ENCODE peak calls at places on chromosomes 5 and 9, in seven cellular contexts. Z is MV-4-11, R is pulmonary artery endothelial cell, V is DND-41, T is NCI-H345, S is naive B cell, M is astrocyte of the spinal cord. J is an unnamed sample.

GRCh38 chr9:13274901-13275641 is 4.4 kb downstream of the MPDZ start:
- DNase-seq in R (no peak), M (peak), V (no peak), S (no peak), T (no peak), Z (no peak), J (no peak)

GRCh38 chr9:135980926-135981630 is 19.9 kb upstream of the UBAC1 start:
- DNase-seq in M (no peak), R (no peak), Z (no peak), T (no peak), V (no peak), S (no peak), J (no peak)

GRCh38 chr9:130445268-130445983 is 665 bp downstream of the ASS1 start:
- DNase-seq in T (peak), V (no peak), R (no peak), M (peak), Z (peak), S (no peak), J (peak)

GRCh38 chr9:136433849-136434579 is 5.6 kb downstream of the INPP5E start:
- DNase-seq in S (no peak), T (no peak), V (no peak), M (no peak), R (no peak), Z (no peak), J (no peak)

GRCh38 chr5:171369898-171370297 is 17.8 kb upstream of the NPM1 start:
- DNase-seq in Z (no peak), S (no peak), R (no peak), V (no peak), M (no peak), T (no peak), J (no peak)

GRCh38 chr9:70012569-70012968 is 31.1 kb upstream of the MAMDC2 start:
- DNase-seq in Z (no peak), V (no peak), T (no peak), M (no peak), R (no peak), S (no peak), J (no peak)

GRCh38 chr5:179765400-179765799 is 28.4 kb upstream of the LTC4S start:
- DNase-seq in R (peak), S (no peak), M (peak), Z (peak), T (no peak), V (no peak), J (peak)

GRCh38 chr5:88190106-88190834 is 78.4 kb downstream of the TMEM161B start:
- DNase-seq in Z (no peak), T (no peak), V (no peak), M (no peak), S (no peak), R (no peak), J (no peak)

GRCh38 chr5:95729115-95730010 is 1.8 kb upstream of the RHOBTB3 start:
- DNase-seq in V (no peak), M (no peak), T (no peak), R (no peak), S (no peak), Z (no peak), J (no peak)

GRCh38 chr5:121572061-121572460 is 279.6 kb upstream of the FTMT start:
- DNase-seq in R (no peak), M (peak), T (no peak), V (no peak), Z (no peak), S (no peak), J (no peak)

GRCh38 chr5:33807771-33808170 is 84.0 kb downstream of the ADAMTS12 start:
- DNase-seq in R (no peak), M (peak), T (no peak), S (no peak), V (no peak), Z (no peak), J (no peak)

GRCh38 chr9:88757406-88758010 is 222.5 kb downstream of the NXNL2 start:
- DNase-seq in T (peak), Z (no peak), V (no peak), M (no peak), R (no peak), S (no peak), J (no peak)

GRCh38 chr9:19998153-19998552 is 209.3 kb upstream of the SLC24A2 start:
- DNase-seq in M (no peak), T (no peak), Z (peak), R (peak), S (no peak), V (peak), J (peak)

GRCh38 chr5:17912794-17913193 is 278.5 kb downstream of the TAF11L14 start:
- DNase-seq in M (no peak), Z (no peak), S (no peak), R (no peak), T (no peak), V (no peak), J (no peak)

GRCh38 chr9:121156263-121156731 is 45.4 kb downstream of the RAB14 start:
- DNase-seq in T (no peak), R (no peak), Z (peak), S (peak), M (peak), V (no peak), J (peak)

J was measured in kidney glomerular epithelial cell.